ENCODE peak calls at places on chromosomes 4 and X, in nine cellular contexts. One of them, this sample, is unnamed.

GRCh38 chrX:1531106-1531890 is 5.7 kb downstream of the P2RY8 start:
- DNase-seq in mesenchymal stem cell: no peak
- DNase-seq in endodermal cell: no peak
- DNase-seq in spleen: no peak
- DNase-seq in RWPE1: no peak
- DNase-seq in kidney: no peak
- DNase-seq in HCT116: no peak
- DNase-seq in mammary epithelial cell: no peak
- DNase-seq in AG04450: no peak
- DNase-seq in this sample: no peak

GRCh38 chr4:162456106-162456505 is 292.3 kb upstream of the FSTL5 start:
- DNase-seq in mesenchymal stem cell: no peak
- DNase-seq in endodermal cell: no peak
- DNase-seq in spleen: no peak
- DNase-seq in RWPE1: peak
- DNase-seq in kidney: no peak
- DNase-seq in HCT116: no peak
- DNase-seq in mammary epithelial cell: peak
- DNase-seq in AG04450: no peak
- DNase-seq in this sample: no peak

GRCh38 chr4:139606600-139607301 is 50.7 kb upstream of the SETD7 start:
- DNase-seq in mesenchymal stem cell: peak
- DNase-seq in endodermal cell: no peak
- DNase-seq in spleen: no peak
- DNase-seq in RWPE1: no peak
- DNase-seq in kidney: no peak
- DNase-seq in HCT116: no peak
- DNase-seq in mammary epithelial cell: peak
- DNase-seq in AG04450: no peak
- DNase-seq in this sample: no peak

GRCh38 chr4:70901984-70902576 is at the start of gene MOB1B:
- DNase-seq in mesenchymal stem cell: peak
- DNase-seq in endodermal cell: peak
- DNase-seq in spleen: peak
- DNase-seq in RWPE1: peak
- DNase-seq in kidney: peak
- DNase-seq in HCT116: peak
- DNase-seq in mammary epithelial cell: peak
- DNase-seq in AG04450: peak
- DNase-seq in this sample: peak

GRCh38 chr4:187887886-187888285 is 107.7 kb upstream of the ZFP42 start:
- DNase-seq in mesenchymal stem cell: no peak
- DNase-seq in endodermal cell: no peak
- DNase-seq in spleen: no peak
- DNase-seq in RWPE1: no peak
- DNase-seq in kidney: no peak
- DNase-seq in HCT116: no peak
- DNase-seq in mammary epithelial cell: no peak
- DNase-seq in AG04450: no peak
- DNase-seq in this sample: no peak

GRCh38 chr4:64581422-64581821 is 172.2 kb upstream of the TECRL start:
- DNase-seq in mesenchymal stem cell: peak
- DNase-seq in endodermal cell: no peak
- DNase-seq in spleen: no peak
- DNase-seq in RWPE1: peak
- DNase-seq in kidney: no peak
- DNase-seq in HCT116: no peak
- DNase-seq in mammary epithelial cell: peak
- DNase-seq in AG04450: no peak
- DNase-seq in this sample: no peak

GRCh38 chrX:132749406-132749805 is 209.0 kb downstream of the HS6ST2 start:
- DNase-seq in mesenchymal stem cell: no peak
- DNase-seq in endodermal cell: no peak
- DNase-seq in spleen: no peak
- DNase-seq in RWPE1: no peak
- DNase-seq in kidney: no peak
- DNase-seq in HCT116: no peak
- DNase-seq in mammary epithelial cell: no peak
- DNase-seq in AG04450: no peak
- DNase-seq in this sample: no peak

GRCh38 chr4:150006197-150006596 is 72.0 kb upstream of the DCLK2 start:
- DNase-seq in mesenchymal stem cell: no peak
- DNase-seq in endodermal cell: no peak
- DNase-seq in spleen: no peak
- DNase-seq in RWPE1: no peak
- DNase-seq in kidney: no peak
- DNase-seq in HCT116: no peak
- DNase-seq in mammary epithelial cell: no peak
- DNase-seq in AG04450: peak
- DNase-seq in this sample: no peak

GRCh38 chr4:9931196-9931595 is 90.1 kb downstream of the SLC2A9 start:
- DNase-seq in mesenchymal stem cell: no peak
- DNase-seq in endodermal cell: no peak
- DNase-seq in spleen: no peak
- DNase-seq in RWPE1: no peak
- DNase-seq in kidney: no peak
- DNase-seq in HCT116: no peak
- DNase-seq in mammary epithelial cell: no peak
- DNase-seq in AG04450: no peak
- DNase-seq in this sample: no peak

GRCh38 chr4:86543560-86544312 is 50.4 kb upstream of the PTPN13 start:
- DNase-seq in mesenchymal stem cell: peak
- DNase-seq in endodermal cell: no peak
- DNase-seq in spleen: no peak
- DNase-seq in RWPE1: no peak
- DNase-seq in kidney: no peak
- DNase-seq in HCT116: no peak
- DNase-seq in mammary epithelial cell: no peak
- DNase-seq in AG04450: no peak
- DNase-seq in this sample: no peak

GRCh38 chrX:102155806-102156179 is at the start of gene BEX5:
- DNase-seq in mesenchymal stem cell: no peak
- DNase-seq in endodermal cell: peak
- DNase-seq in spleen: peak
- DNase-seq in RWPE1: peak
- DNase-seq in kidney: peak
- DNase-seq in HCT116: no peak
- DNase-seq in mammary epithelial cell: no peak
- DNase-seq in AG04450: no peak
- DNase-seq in this sample: peak

GRCh38 chr4:127505203-127505602 is 127.6 kb upstream of the INTU start:
- DNase-seq in mesenchymal stem cell: peak
- DNase-seq in endodermal cell: no peak
- DNase-seq in spleen: no peak
- DNase-seq in RWPE1: no peak
- DNase-seq in kidney: no peak
- DNase-seq in HCT116: no peak
- DNase-seq in mammary epithelial cell: peak
- DNase-seq in AG04450: peak
- DNase-seq in this sample: no peak

GRCh38 chr4:56371426-56372220 is 15.7 kb downstream of the AASDH start:
- DNase-seq in mesenchymal stem cell: no peak
- DNase-seq in endodermal cell: no peak
- DNase-seq in spleen: no peak
- DNase-seq in RWPE1: no peak
- DNase-seq in kidney: no peak
- DNase-seq in HCT116: no peak
- DNase-seq in mammary epithelial cell: no peak
- DNase-seq in AG04450: no peak
- DNase-seq in this sample: no peak

GRCh38 chr4:8648296-8648695 is 55.7 kb downstream of the CPZ start:
- DNase-seq in mesenchymal stem cell: no peak
- DNase-seq in endodermal cell: no peak
- DNase-seq in spleen: peak
- DNase-seq in RWPE1: no peak
- DNase-seq in kidney: no peak
- DNase-seq in HCT116: no peak
- DNase-seq in mammary epithelial cell: no peak
- DNase-seq in AG04450: no peak
- DNase-seq in this sample: no peak

GRCh38 chrX:49269768-49270248 is at the start of gene PPP1R3F:
- DNase-seq in mesenchymal stem cell: no peak
- DNase-seq in endodermal cell: no peak
- DNase-seq in spleen: no peak
- DNase-seq in RWPE1: no peak
- DNase-seq in kidney: peak
- DNase-seq in HCT116: no peak
- DNase-seq in mammary epithelial cell: no peak
- DNase-seq in AG04450: no peak
- DNase-seq in this sample: no peak

GRCh38 chr4:56215138-56215793 is 172.0 kb downstream of the AASDH start:
- DNase-seq in mesenchymal stem cell: no peak
- DNase-seq in endodermal cell: no peak
- DNase-seq in spleen: no peak
- DNase-seq in RWPE1: no peak
- DNase-seq in kidney: no peak
- DNase-seq in HCT116: no peak
- DNase-seq in mammary epithelial cell: no peak
- DNase-seq in AG04450: no peak
- DNase-seq in this sample: no peak

GRCh38 chr4:151930372-151930771 is 169.6 kb upstream of the GATB start:
- DNase-seq in mesenchymal stem cell: no peak
- DNase-seq in endodermal cell: no peak
- DNase-seq in spleen: no peak
- DNase-seq in RWPE1: no peak
- DNase-seq in kidney: no peak
- DNase-seq in HCT116: no peak
- DNase-seq in mammary epithelial cell: no peak
- DNase-seq in AG04450: no peak
- DNase-seq in this sample: no peak

GRCh38 chrX:116232833-116233232 is 62.3 kb downstream of the AGTR2 start:
- DNase-seq in mesenchymal stem cell: peak
- DNase-seq in endodermal cell: no peak
- DNase-seq in spleen: no peak
- DNase-seq in RWPE1: peak
- DNase-seq in kidney: no peak
- DNase-seq in HCT116: no peak
- DNase-seq in mammary epithelial cell: peak
- DNase-seq in AG04450: no peak
- DNase-seq in this sample: no peak

GRCh38 chr4:34148322-34148908 is 2095.9 kb downstream of the ARAP2 start:
- DNase-seq in mesenchymal stem cell: no peak
- DNase-seq in endodermal cell: no peak
- DNase-seq in spleen: no peak
- DNase-seq in RWPE1: peak
- DNase-seq in kidney: no peak
- DNase-seq in HCT116: no peak
- DNase-seq in mammary epithelial cell: peak
- DNase-seq in AG04450: no peak
- DNase-seq in this sample: no peak

GRCh38 chr4:111991797-111992196 is 153.5 kb upstream of the FAM241A start:
- DNase-seq in mesenchymal stem cell: peak
- DNase-seq in endodermal cell: no peak
- DNase-seq in spleen: no peak
- DNase-seq in RWPE1: peak
- DNase-seq in kidney: no peak
- DNase-seq in HCT116: peak
- DNase-seq in mammary epithelial cell: peak
- DNase-seq in AG04450: peak
- DNase-seq in this sample: no peak
- H3K27ac ChIP-seq in mesenchymal stem cell: no peak
- H3K27ac ChIP-seq in endodermal cell: no peak
- H3K27ac ChIP-seq in spleen: no peak
- H3K27ac ChIP-seq in RWPE1: no peak
- H3K27ac ChIP-seq in kidney: no peak
- H3K27ac ChIP-seq in HCT116: no peak
- H3K27ac ChIP-seq in mammary epithelial cell: peak
- H3K27ac ChIP-seq in AG04450: no peak
- H3K27ac ChIP-seq in this sample: no peak

GRCh38 chr4:182628000-182628399 is 289.2 kb downstream of the DCTD start:
- DNase-seq in mesenchymal stem cell: no peak
- DNase-seq in endodermal cell: no peak
- DNase-seq in spleen: no peak
- DNase-seq in RWPE1: no peak
- DNase-seq in kidney: no peak
- DNase-seq in HCT116: no peak
- DNase-seq in mammary epithelial cell: no peak
- DNase-seq in AG04450: no peak
- DNase-seq in this sample: no peak
- H3K27ac ChIP-seq in mesenchymal stem cell: no peak
- H3K27ac ChIP-seq in endodermal cell: no peak
- H3K27ac ChIP-seq in spleen: no peak
- H3K27ac ChIP-seq in RWPE1: no peak
- H3K27ac ChIP-seq in kidney: no peak
- H3K27ac ChIP-seq in HCT116: no peak
- H3K27ac ChIP-seq in mammary epithelial cell: no peak
- H3K27ac ChIP-seq in AG04450: no peak
- H3K27ac ChIP-seq in this sample: no peak

GRCh38 chr4:41136456-41136855 is 77.9 kb downstream of the APBB2 start:
- DNase-seq in mesenchymal stem cell: no peak
- DNase-seq in endodermal cell: no peak
- DNase-seq in spleen: no peak
- DNase-seq in RWPE1: no peak
- DNase-seq in kidney: no peak
- DNase-seq in HCT116: no peak
- DNase-seq in mammary epithelial cell: no peak
- DNase-seq in AG04450: no peak
- DNase-seq in this sample: no peak
- H3K27ac ChIP-seq in mesenchymal stem cell: no peak
- H3K27ac ChIP-seq in endodermal cell: no peak
- H3K27ac ChIP-seq in spleen: no peak
- H3K27ac ChIP-seq in RWPE1: no peak
- H3K27ac ChIP-seq in kidney: no peak
- H3K27ac ChIP-seq in HCT116: no peak
- H3K27ac ChIP-seq in mammary epithelial cell: peak
- H3K27ac ChIP-seq in AG04450: no peak
- H3K27ac ChIP-seq in this sample: no peak

GRCh38 chrX:53279296-53280237 is 1.8 kb downstream of the IQSEC2 start:
- DNase-seq in mesenchymal stem cell: no peak
- DNase-seq in endodermal cell: peak
- DNase-seq in spleen: no peak
- DNase-seq in RWPE1: no peak
- DNase-seq in kidney: no peak
- DNase-seq in HCT116: no peak
- DNase-seq in mammary epithelial cell: no peak
- DNase-seq in AG04450: no peak
- DNase-seq in this sample: no peak

GRCh38 chrX:53281321-53281822 is at the start of gene IQSEC2:
- DNase-seq in mesenchymal stem cell: peak
- DNase-seq in endodermal cell: peak
- DNase-seq in spleen: peak
- DNase-seq in RWPE1: peak
- DNase-seq in kidney: peak
- DNase-seq in HCT116: peak
- DNase-seq in mammary epithelial cell: peak
- DNase-seq in AG04450: peak
- DNase-seq in this sample: no peak

GRCh38 chrX:53282313-53282712 is 929 bp upstream of the IQSEC2 start:
- DNase-seq in mesenchymal stem cell: no peak
- DNase-seq in endodermal cell: peak
- DNase-seq in spleen: no peak
- DNase-seq in RWPE1: no peak
- DNase-seq in kidney: no peak
- DNase-seq in HCT116: no peak
- DNase-seq in mammary epithelial cell: no peak
- DNase-seq in AG04450: no peak
- DNase-seq in this sample: no peak

GRCh38 chrX:53280316-53280702 is 1.1 kb downstream of the IQSEC2 start:
- DNase-seq in mesenchymal stem cell: no peak
- DNase-seq in endodermal cell: peak
- DNase-seq in spleen: no peak
- DNase-seq in RWPE1: no peak
- DNase-seq in kidney: no peak
- DNase-seq in HCT116: no peak
- DNase-seq in mammary epithelial cell: no peak
- DNase-seq in AG04450: no peak
- DNase-seq in this sample: no peak

GRCh38 chrX:53280703-53281320 is 572 bp downstream of the IQSEC2 start:
- DNase-seq in mesenchymal stem cell: peak
- DNase-seq in endodermal cell: peak
- DNase-seq in spleen: no peak
- DNase-seq in RWPE1: peak
- DNase-seq in kidney: peak
- DNase-seq in HCT116: no peak
- DNase-seq in mammary epithelial cell: peak
- DNase-seq in AG04450: no peak
- DNase-seq in this sample: no peak
- H3K27ac ChIP-seq in mesenchymal stem cell: peak
- H3K27ac ChIP-seq in endodermal cell: peak
- H3K27ac ChIP-seq in spleen: peak
- H3K27ac ChIP-seq in RWPE1: peak
- H3K27ac ChIP-seq in kidney: peak
- H3K27ac ChIP-seq in HCT116: peak
- H3K27ac ChIP-seq in mammary epithelial cell: peak
- H3K27ac ChIP-seq in AG04450: peak
- H3K27ac ChIP-seq in this sample: peak